ENCODE peak calls at places on chromosomes 11 and 22, in four cellular contexts. B is IMR-90, P is K562, M is keratinocyte. T is an unnamed sample. For H3K9me3 and H3K9me1, the result is how much of the 10 kb centered on the place peaks cover.

GRCh38 chr11:108890482-108891092 is 225.7 kb downstream of the DDX10 start:
- DNase-seq in B (no peak), P (no peak), M (no peak), T (no peak)

GRCh38 chr11:75718406-75719088 is 909 bp downstream of the MOGAT2 start:
- DNase-seq in B (no peak), P (no peak), M (no peak), T (no peak)

GRCh38 chr22:47850644-47851151 is 1088.2 kb downstream of the TBC1D22A start:
- DNase-seq in B (no peak), P (no peak), M (no peak), T (no peak)

GRCh38 chr11:43845816-43846215 is 34.8 kb upstream of the ALKBH3 start:
- DNase-seq in B (no peak), P (no peak), M (no peak), T (no peak)

GRCh38 chr11:49151211-49151610 is 57.2 kb downstream of the FOLH1 start:
- DNase-seq in B (no peak), P (no peak), M (no peak), T (no peak)

GRCh38 chr11:45652781-45653180 is 12.6 kb downstream of the CHST1 start:
- DNase-seq in B (peak), P (no peak), M (peak), T (no peak)

GRCh38 chr11:59822989-59823566 is 12.5 kb upstream of the MRPL16 start:
- DNase-seq in B (peak), P (peak), M (no peak), T (peak)

GRCh38 chr22:20672082-20672424 is 101.9 kb upstream of the SERPIND1 start:
- DNase-seq in B (no peak), P (no peak), M (no peak), T (no peak)

GRCh38 chr11:63023851-63024648 is 8.4 kb upstream of the SLC22A8 start:
- DNase-seq in B (peak), P (peak), M (no peak), T (peak)

GRCh38 chr11:35540526-35540925 is 15.1 kb upstream of the PAMR1 start:
- DNase-seq in B (peak), P (no peak), M (no peak), T (no peak)

GRCh38 chr11:27497284-27497866 is 9.2 kb downstream of the LIN7C start:
- DNase-seq in B (peak), P (peak), M (no peak), T (peak)

GRCh38 chr11:72771507-72771906 is 19.3 kb upstream of the ARAP1 start:
- DNase-seq in B (peak), P (peak), M (no peak), T (no peak)

GRCh38 chr11:121198491-121198890 is 94.1 kb upstream of the SC5D start:
- DNase-seq in B (no peak), P (no peak), M (no peak), T (no peak)

GRCh38 chr11:92384316-92384715 is 159.7 kb downstream of the FAT3 start:
- DNase-seq in B (peak), P (no peak), M (no peak), T (no peak)

DNA sequence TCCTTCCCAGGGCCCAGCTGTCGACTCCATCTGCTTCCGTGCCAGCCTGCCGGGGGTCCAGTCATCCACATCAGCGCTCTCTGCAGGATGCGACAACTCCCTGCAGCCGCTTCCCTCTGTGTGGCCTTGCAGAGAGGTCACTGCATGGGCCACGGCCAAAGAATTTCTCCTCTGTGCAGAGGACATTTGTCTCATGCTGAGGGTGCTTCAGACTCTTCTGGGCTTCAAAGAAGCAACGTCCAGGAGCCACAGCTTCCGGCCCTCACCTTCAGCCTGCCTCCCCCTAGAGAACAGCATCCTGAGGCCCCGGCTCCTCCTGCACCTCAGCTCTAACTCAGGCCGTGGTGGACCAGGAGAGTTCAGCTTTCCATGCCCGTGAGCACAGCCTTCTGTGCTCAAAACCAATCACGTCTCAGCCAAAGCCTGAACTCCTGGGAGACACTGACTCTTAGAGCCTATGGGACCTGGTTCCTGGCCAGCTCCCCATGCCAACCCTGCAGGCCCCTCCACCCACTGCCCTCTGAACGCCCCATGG is 258.9 kb downstream of the BRD1 start:
- DNase-seq in B (no peak), P (no peak), M (no peak), T (no peak)
- H3K9me3 ChIP-seq in B (half or more), P (under half), M (under half), T (under half)

GRCh38 chr11:70152244-70152643 is 50.9 kb upstream of the FADD start:
- DNase-seq in B (no peak), P (no peak), M (no peak), T (no peak)
- H3K9me1 ChIP-seq in B (under half), P (under half), M (under half), T (under half)

DNA sequence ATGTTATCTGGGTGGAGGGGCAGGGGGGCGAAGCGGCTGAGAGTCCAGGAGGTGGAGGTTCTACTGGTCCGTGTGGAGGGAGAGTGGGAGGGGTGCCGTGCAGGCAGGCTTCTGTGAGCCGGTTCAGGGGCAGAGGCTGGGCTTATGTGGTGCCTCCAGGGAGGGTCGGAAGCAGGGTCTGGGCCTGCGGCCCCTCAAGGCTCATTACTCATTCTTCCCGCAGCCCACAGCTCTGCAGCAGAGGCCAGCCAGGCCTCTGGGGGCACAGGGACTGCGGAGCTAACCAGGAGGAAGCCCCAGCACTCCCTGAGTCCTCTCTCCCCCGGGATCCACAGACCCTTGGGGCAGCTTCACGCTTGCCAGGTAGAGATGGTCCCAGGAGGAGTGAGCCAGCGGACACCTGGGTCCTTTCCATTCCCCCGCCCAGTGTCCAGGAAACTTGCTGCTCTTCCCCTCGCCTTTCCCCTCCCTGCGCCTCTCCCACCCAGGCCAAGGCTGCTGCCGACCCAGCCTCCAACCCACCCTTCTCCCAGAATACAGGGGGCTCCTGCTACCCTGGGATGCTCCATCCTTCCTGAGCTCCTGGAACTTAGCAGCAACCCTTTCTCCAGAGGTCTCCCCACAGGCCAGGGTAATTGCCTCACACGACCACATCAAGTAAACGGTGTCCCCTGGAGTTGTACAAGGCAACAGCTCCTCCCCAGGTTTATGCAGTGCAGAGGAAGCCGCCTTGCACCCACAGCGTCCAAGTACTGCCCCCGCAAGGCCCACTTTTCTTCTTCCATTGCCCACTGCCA is 6.3 kb downstream of the NRXN2 start:
- DNase-seq in B (no peak), P (no peak), M (no peak), T (no peak)
- TF ChIP-seq CTCF in B (no peak), P (no peak), M (no peak), T (no peak)

DNA sequence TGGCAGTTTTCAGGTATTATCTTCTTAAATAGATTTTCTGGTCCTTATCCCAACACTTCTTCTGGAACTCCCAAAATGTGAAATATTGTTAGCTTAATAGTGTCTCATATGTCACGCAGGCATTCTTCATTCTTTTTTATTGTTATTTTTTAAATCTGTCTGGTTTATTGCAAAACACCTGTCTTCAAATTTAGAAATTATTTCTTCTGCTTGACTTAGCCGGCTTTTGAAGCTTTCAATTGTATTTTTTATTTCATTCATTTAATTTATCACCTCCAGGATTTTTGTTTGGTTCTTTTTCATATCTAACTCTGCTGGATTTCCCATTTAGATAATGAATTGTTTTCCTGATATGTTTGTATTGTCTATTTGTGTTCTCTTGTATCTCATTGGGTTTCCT is 49.9 kb downstream of the KCNQ1OT1 start:
- DNase-seq in B (no peak), P (no peak), M (no peak), T (no peak)
- H3K9me3 ChIP-seq in B (half or more), P (under half), M (under half), T (under half)

GRCh38 chr11:128310005-128310404 is 277.4 kb downstream of the ETS1 start:
- DNase-seq in B (peak), P (no peak), M (no peak), T (no peak)
- H3K9me1 ChIP-seq in B (under half), P (under half), M (under half), T (under half)

GRCh38 chr11:130448039-130448415 is 418 bp upstream of the ADAMTS15 start:
- DNase-seq in B (no peak), P (no peak), M (no peak), T (no peak)

GRCh38 chr11:130448416-130449068 is at the start of gene ADAMTS15:
- DNase-seq in B (peak), P (no peak), M (no peak), T (peak)

GRCh38 chr11:130451261-130452019 is 3.0 kb downstream of the ADAMTS15 start:
- DNase-seq in B (peak), P (no peak), M (no peak), T (no peak)

GRCh38 chr11:130449246-130449990 is 973 bp downstream of the ADAMTS15 start:
- DNase-seq in B (no peak), P (no peak), M (no peak), T (no peak)

DNA sequence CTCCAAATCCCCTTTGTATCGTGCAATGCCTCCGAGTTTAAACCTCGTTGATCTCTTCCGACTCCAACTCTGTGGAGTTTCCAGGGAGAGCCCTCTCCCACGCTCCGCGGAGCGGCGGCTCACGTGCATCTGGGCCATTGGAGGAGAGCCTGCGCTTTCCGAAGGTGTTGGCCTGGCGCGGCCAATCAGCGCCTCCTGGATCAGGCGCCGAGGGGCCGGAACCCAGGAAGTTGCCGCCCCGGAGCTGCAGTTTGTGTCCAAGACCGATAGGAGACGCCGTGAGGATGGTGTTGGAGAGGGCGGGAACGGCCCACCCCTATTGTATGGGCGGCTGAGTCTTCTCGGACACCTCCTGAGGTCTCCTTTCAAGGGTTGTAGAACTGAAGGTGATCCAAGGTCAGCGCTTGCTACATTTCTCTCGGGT is 1.6 kb downstream of the ADAMTS15 start:
- DNase-seq in B (peak), P (no peak), M (no peak), T (no peak)
- TF ChIP-seq CTCF in B (peak), P (peak), M (peak), T (no peak)

GRCh38 chr22:44129614-44129976 is 51.1 kb upstream of the PARVG start:
- DNase-seq in B (peak), P (peak), M (no peak), T (peak)
- H3K9me3 ChIP-seq in B (under half), P (under half), M (under half), T (under half)

GRCh38 chr11:113179181-113179701 is 135.1 kb upstream of the TTC12 start:
- DNase-seq in B (no peak), P (no peak), M (no peak), T (no peak)
- H3K9me1 ChIP-seq in B (under half), P (under half), M (under half), T (under half)

GRCh38 chr22:46436595-46437163 is 100.7 kb downstream of the CELSR1 start:
- DNase-seq in B (peak), P (no peak), M (peak), T (no peak)
- TF ChIP-seq CTCF in B (no peak), P (no peak), M (no peak), T (no peak)

GRCh38 chr22:11628651-11629511 is 3899.1 kb upstream of the OR11H1 start:
- DNase-seq in B (no peak), P (no peak), M (no peak), T (no peak)

GRCh38 chr22:11629661-11630385 is 3898.2 kb upstream of the OR11H1 start:
- DNase-seq in B (no peak), P (no peak), M (no peak), T (no peak)

GRCh38 chr22:11627436-11627797 is 3900.6 kb upstream of the OR11H1 start:
- DNase-seq in B (no peak), P (no peak), M (no peak), T (peak)

GRCh38 chr22:11626422-11626773 is 3901.6 kb upstream of the OR11H1 start:
- DNase-seq in B (no peak), P (no peak), M (no peak), T (no peak)

DNA sequence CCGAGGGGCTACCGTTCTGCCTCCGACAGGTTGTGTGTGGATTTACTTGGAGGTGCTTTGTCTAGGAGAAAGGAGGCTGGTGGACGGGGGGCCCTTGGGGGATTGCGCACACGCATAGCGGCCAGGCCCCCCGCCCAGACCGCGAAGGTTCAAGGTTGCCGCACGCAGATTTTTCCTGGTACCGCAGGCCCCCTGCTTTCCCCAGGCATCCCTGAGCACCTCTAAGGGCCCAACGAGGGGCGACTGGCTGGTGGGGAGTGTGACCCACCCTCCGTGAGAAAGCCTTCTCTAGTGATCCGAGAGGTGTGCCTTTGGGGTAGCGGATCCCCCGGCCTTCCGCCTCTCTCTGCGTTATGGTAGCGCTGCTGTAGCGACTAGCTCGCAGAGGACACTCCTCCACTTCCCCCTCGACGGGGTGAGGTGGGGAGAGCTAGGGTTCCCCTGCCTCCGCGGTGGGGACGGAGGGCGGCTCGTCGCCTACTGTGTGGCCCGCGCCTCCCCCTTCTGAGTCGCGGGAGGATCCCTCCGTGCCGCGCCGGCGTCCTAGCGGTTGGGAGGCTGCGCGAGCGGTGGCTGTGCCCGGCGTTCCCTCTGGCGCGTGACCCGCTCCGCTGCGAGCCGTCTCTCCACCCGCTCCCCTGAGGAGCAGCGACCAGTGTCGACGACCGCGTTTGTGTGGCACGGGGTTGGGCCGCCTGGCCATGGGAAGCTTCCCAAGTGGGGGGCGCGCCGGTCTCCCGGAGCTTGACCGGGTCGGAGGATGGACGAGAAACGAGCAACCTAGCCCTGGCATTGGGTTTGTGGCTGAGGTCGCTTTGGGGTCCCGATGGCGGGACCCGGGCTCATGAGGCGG is 3900.0 kb upstream of the OR11H1 start:
- DNase-seq in B (no peak), P (no peak), M (no peak), T (no peak)
- H3K9me3 ChIP-seq in B (under half), P (under half), M (under half), T (under half)